ENCODE peak calls at places on chromosomes 5 and 9, in six cellular contexts. One of them, this sample, is unnamed.

GRCh38 chr5:158881076-158881880 is 218.4 kb downstream of the EBF1 start:
- DNase-seq in activated naive CD4-positive, alpha-beta T cell: no peak
- DNase-seq in stimulated activated CD8-positive, alpha-beta memory T cell treated with anti-CD3 and anti-CD28 coated beads, Interleukin-4, amount 100 ng/mL, for 4 hours: no peak
- DNase-seq in mammary epithelial cell: no peak
- DNase-seq in iPS-NIHi11: no peak
- DNase-seq in H9: no peak
- DNase-seq in this sample: no peak

GRCh38 chr5:102542064-102542463 is 43.3 kb upstream of the SLCO6A1 start:
- DNase-seq in activated naive CD4-positive, alpha-beta T cell: no peak
- DNase-seq in stimulated activated CD8-positive, alpha-beta memory T cell treated with anti-CD3 and anti-CD28 coated beads, Interleukin-4, amount 100 ng/mL, for 4 hours: no peak
- DNase-seq in mammary epithelial cell: no peak
- DNase-seq in iPS-NIHi11: no peak
- DNase-seq in H9: no peak
- DNase-seq in this sample: no peak

GRCh38 chr5:55072668-55073067 is 29.8 kb upstream of the GZMA start:
- DNase-seq in activated naive CD4-positive, alpha-beta T cell: no peak
- DNase-seq in stimulated activated CD8-positive, alpha-beta memory T cell treated with anti-CD3 and anti-CD28 coated beads, Interleukin-4, amount 100 ng/mL, for 4 hours: no peak
- DNase-seq in mammary epithelial cell: no peak
- DNase-seq in iPS-NIHi11: no peak
- DNase-seq in H9: no peak
- DNase-seq in this sample: no peak

GRCh38 chr9:129432671-129433154 is 188.2 kb downstream of the C9orf50 start:
- DNase-seq in activated naive CD4-positive, alpha-beta T cell: no peak
- DNase-seq in stimulated activated CD8-positive, alpha-beta memory T cell treated with anti-CD3 and anti-CD28 coated beads, Interleukin-4, amount 100 ng/mL, for 4 hours: no peak
- DNase-seq in mammary epithelial cell: no peak
- DNase-seq in iPS-NIHi11: no peak
- DNase-seq in H9: no peak
- DNase-seq in this sample: no peak

GRCh38 chr5:170907758-170908157 is 45.9 kb downstream of the RANBP17 start:
- DNase-seq in activated naive CD4-positive, alpha-beta T cell: no peak
- DNase-seq in stimulated activated CD8-positive, alpha-beta memory T cell treated with anti-CD3 and anti-CD28 coated beads, Interleukin-4, amount 100 ng/mL, for 4 hours: no peak
- DNase-seq in mammary epithelial cell: peak; percentile 59
- DNase-seq in iPS-NIHi11: no peak
- DNase-seq in H9: no peak
- DNase-seq in this sample: no peak

GRCh38 chr9:109745335-109746283 is 34.4 kb upstream of the PALM2AKAP2 start:
- DNase-seq in activated naive CD4-positive, alpha-beta T cell: no peak
- DNase-seq in stimulated activated CD8-positive, alpha-beta memory T cell treated with anti-CD3 and anti-CD28 coated beads, Interleukin-4, amount 100 ng/mL, for 4 hours: no peak
- DNase-seq in mammary epithelial cell: peak; percentile 52
- DNase-seq in iPS-NIHi11: peak; percentile 78
- DNase-seq in H9: no peak
- DNase-seq in this sample: no peak

GRCh38 chr5:72036951-72037350 is 70.3 kb upstream of the MAP1B start:
- DNase-seq in activated naive CD4-positive, alpha-beta T cell: no peak
- DNase-seq in stimulated activated CD8-positive, alpha-beta memory T cell treated with anti-CD3 and anti-CD28 coated beads, Interleukin-4, amount 100 ng/mL, for 4 hours: no peak
- DNase-seq in mammary epithelial cell: peak; percentile 75
- DNase-seq in iPS-NIHi11: peak; percentile 42
- DNase-seq in H9: peak; percentile 55
- DNase-seq in this sample: no peak

GRCh38 chr5:164097747-164098146 is 592.3 kb downstream of the MAT2B start:
- DNase-seq in activated naive CD4-positive, alpha-beta T cell: no peak
- DNase-seq in stimulated activated CD8-positive, alpha-beta memory T cell treated with anti-CD3 and anti-CD28 coated beads, Interleukin-4, amount 100 ng/mL, for 4 hours: no peak
- DNase-seq in mammary epithelial cell: peak; percentile 94
- DNase-seq in iPS-NIHi11: no peak
- DNase-seq in H9: no peak
- DNase-seq in this sample: no peak

GRCh38 chr5:133385346-133385745 is 227.0 kb downstream of the FSTL4 start:
- DNase-seq in activated naive CD4-positive, alpha-beta T cell: no peak
- DNase-seq in stimulated activated CD8-positive, alpha-beta memory T cell treated with anti-CD3 and anti-CD28 coated beads, Interleukin-4, amount 100 ng/mL, for 4 hours: no peak
- DNase-seq in mammary epithelial cell: no peak
- DNase-seq in iPS-NIHi11: no peak
- DNase-seq in H9: peak; percentile 13
- DNase-seq in this sample: no peak

GRCh38 chr5:56757077-56757476 is 58.3 kb upstream of the MAP3K1 start:
- DNase-seq in activated naive CD4-positive, alpha-beta T cell: no peak
- DNase-seq in stimulated activated CD8-positive, alpha-beta memory T cell treated with anti-CD3 and anti-CD28 coated beads, Interleukin-4, amount 100 ng/mL, for 4 hours: no peak
- DNase-seq in mammary epithelial cell: peak; percentile 62
- DNase-seq in iPS-NIHi11: no peak
- DNase-seq in H9: no peak
- DNase-seq in this sample: no peak

GRCh38 chr9:4086119-4087088 is 213.5 kb downstream of the GLIS3 start:
- DNase-seq in activated naive CD4-positive, alpha-beta T cell: no peak
- DNase-seq in stimulated activated CD8-positive, alpha-beta memory T cell treated with anti-CD3 and anti-CD28 coated beads, Interleukin-4, amount 100 ng/mL, for 4 hours: no peak
- DNase-seq in mammary epithelial cell: peak; percentile 21
- DNase-seq in iPS-NIHi11: no peak
- DNase-seq in H9: no peak
- DNase-seq in this sample: no peak

GRCh38 chr9:89410709-89411111 is 87.2 kb downstream of the SEMA4D start:
- DNase-seq in activated naive CD4-positive, alpha-beta T cell: no peak
- DNase-seq in stimulated activated CD8-positive, alpha-beta memory T cell treated with anti-CD3 and anti-CD28 coated beads, Interleukin-4, amount 100 ng/mL, for 4 hours: no peak
- DNase-seq in mammary epithelial cell: peak; percentile 61
- DNase-seq in iPS-NIHi11: no peak
- DNase-seq in H9: no peak
- DNase-seq in this sample: no peak

GRCh38 chr9:106419737-106420136 is 443.2 kb upstream of the ZNF462 start:
- DNase-seq in activated naive CD4-positive, alpha-beta T cell: no peak
- DNase-seq in stimulated activated CD8-positive, alpha-beta memory T cell treated with anti-CD3 and anti-CD28 coated beads, Interleukin-4, amount 100 ng/mL, for 4 hours: no peak
- DNase-seq in mammary epithelial cell: no peak
- DNase-seq in iPS-NIHi11: no peak
- DNase-seq in H9: no peak
- DNase-seq in this sample: no peak

This sample was measured in NCI-H1694.